ENCODE peak calls at places on chromosomes 3 and 15, in four cellular contexts. S is astrocyte of the spinal cord, P is lower leg skin, M is thyroid gland. Z is an unnamed sample.

GRCh38 chr3:191382661-191383060 is 52.3 kb upstream of the UTS2B start:
- DNase-seq in S (no peak), P (no peak), M (no peak), Z (no peak)

GRCh38 chr3:67289626-67290025 is 291.5 kb downstream of the KBTBD8 start:
- DNase-seq in S (no peak), P (no peak), M (no peak), Z (no peak)

GRCh38 chr3:64157150-64158035 is 67.9 kb downstream of the PRICKLE2 start:
- DNase-seq in S (no peak), P (no peak), M (no peak), Z (no peak)

GRCh38 chr3:23817508-23818223 is 11.9 kb downstream of the UBE2E1 start:
- DNase-seq in S (no peak), P (no peak), M (no peak), Z (no peak)

GRCh38 chr3:190586631-190587000 is 72.7 kb downstream of the IL1RAP start:
- DNase-seq in S (peak), P (no peak), M (no peak), Z (peak)

GRCh38 chr3:132573657-132574260 is 23.3 kb upstream of the ACKR4 start:
- DNase-seq in S (no peak), P (peak), M (no peak), Z (no peak)

GRCh38 chr15:73190189-73190601 is 137.9 kb downstream of the NEO1 start:
- DNase-seq in S (peak), P (no peak), M (no peak), Z (peak)

GRCh38 chr15:77689821-77690220 is 57.1 kb upstream of the LINGO1 start:
- DNase-seq in S (no peak), P (no peak), M (no peak), Z (no peak)

GRCh38 chr3:98817546-98817945 is 54.4 kb downstream of the ST3GAL6 start:
- DNase-seq in S (peak), P (no peak), M (no peak), Z (peak)

DNA sequence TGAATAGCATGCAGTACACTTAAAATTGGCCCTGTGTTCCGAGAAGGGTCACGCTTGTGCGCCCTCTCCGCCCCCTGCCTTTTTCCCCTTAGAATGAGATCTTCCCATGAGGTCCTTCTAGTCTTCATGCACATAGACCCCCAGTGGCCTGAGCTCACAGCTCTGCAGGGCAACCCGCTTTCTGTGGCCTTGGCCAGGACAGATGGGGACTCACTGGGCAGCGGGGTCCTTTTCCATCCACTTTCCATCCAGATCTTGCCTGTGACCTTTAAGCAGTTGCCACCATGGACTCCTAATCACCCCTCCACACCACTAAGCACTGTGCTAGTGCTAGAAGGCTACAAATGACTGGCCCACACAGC is 244.4 kb downstream of the UACA start:
- DNase-seq in S (no peak), P (no peak), M (no peak), Z (no peak)
- H3K4me3 ChIP-seq in S (no peak), P (no peak), M (no peak), Z (no peak)

DNA sequence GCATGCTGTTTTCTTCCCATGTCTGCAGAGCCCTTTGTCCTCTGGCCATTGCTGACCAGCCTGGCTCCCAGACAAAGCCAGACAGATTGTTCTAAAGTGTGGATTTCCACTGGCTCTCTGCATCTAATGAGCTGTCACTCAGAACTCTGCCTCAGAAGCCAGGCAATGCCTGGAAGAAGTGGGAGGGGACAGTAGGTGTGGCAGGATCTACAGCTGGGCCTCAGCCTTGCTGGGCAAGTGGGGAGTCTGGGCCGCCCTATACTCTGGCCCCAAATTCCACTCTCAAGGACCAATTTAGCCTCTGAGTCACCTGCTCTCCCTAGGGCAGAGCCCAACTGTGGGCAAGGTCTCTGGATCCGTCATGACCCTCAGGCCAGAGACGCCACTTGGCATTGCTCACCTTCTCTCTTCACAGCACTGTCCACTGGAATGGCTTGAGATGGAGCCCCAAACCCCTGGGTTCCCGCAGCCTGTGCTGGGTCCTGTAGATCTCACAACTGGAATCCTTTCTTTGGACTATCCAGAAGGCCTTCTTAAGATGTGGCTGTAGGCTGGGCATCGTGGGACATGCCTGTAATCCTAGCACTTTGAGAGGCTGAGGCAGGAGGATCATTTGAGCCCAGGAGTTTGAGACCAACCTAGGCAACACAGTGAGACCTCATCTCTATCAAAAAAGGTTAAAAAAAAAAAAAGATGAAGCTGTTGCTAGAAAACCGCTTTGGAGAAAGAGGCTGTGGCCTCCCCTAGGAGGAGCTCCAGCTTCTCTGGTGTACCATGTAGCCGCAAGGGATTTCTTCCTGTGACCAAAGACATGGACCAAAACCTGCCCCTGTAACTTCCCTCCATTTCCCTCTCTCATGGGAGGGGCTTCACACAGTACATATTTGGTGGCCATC is 23.6 kb upstream of the BUB1B start:
- DNase-seq in S (no peak), P (no peak), M (no peak), Z (no peak)
- TF ChIP-seq CTCF in S (no peak), P (no peak), M (no peak), Z (no peak)

GRCh38 chr3:71978150-71978721 is 193.3 kb upstream of the PROK2 start:
- DNase-seq in S (no peak), P (no peak), M (no peak), Z (no peak)
- H3K4me3 ChIP-seq in S (no peak), P (no peak), M (no peak), Z (no peak)

DNA sequence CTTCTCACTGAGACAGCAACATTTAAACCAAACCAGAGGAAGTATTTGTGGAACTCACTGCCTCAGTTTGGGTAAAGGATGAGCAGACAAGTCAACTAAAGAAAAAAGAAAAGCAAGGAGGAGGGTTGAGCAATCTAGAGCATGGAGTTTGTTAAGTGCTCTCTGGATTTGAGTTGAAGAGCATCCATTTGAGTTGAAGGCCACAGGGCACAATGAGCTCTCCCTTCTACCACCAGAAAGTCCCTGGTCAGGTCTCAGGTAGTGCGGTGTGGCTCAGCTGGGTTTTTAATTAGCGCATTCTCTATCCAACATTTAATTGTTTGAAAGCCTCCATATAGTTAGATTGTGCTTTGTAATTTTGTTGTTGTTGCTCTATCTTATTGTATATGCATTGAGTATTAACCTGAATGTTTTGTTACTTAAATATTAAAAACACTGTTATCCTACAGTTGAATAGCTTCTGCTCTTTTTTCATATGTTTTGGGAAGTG is 23.3 kb downstream of the CLDN18 start:
- DNase-seq in S (no peak), P (no peak), M (no peak), Z (no peak)
- TF ChIP-seq CTCF in S (no peak), P (no peak), M (no peak), Z (no peak)

GRCh38 chr15:40436892-40437753 is 3.6 kb upstream of the BAHD1 start:
- DNase-seq in S (no peak), P (no peak), M (no peak), Z (no peak)
- H3K4me3 ChIP-seq in S (no peak), P (no peak), M (no peak), Z (peak)

DNA sequence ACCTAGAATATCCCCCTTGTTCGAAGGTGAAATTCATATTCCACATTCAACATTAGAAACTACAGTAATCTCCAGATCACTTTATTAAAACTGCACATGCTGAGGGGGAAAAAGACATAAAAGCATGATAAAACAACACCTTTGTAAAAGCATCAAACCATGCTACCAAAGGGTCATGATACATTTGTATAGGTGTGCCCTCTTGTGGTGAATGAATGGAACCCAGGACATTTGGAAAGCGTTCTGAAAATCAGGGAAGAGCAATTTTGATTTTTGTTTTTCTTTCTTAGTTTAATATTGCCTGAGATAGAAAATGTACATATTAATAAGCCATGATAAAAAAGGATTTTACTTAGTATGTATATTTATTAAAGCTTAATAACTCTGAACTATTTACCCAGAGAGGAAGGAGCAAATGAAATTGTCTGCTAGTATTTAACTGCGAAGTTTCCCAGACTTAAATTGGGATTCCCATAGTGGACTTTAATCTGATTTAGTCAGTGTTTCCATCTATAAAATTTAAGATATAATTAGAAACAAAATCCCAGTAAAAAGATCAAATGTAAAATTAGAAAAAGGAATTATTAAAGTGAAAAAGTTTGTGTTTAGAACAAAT is 105.8 kb upstream of the ARL6 start:
- DNase-seq in S (peak), P (no peak), M (no peak), Z (peak)
- TF ChIP-seq CTCF in S (peak), P (no peak), M (peak), Z (peak)

GRCh38 chr3:14561051-14561634 is 21.0 kb upstream of the GRIP2 start:
- DNase-seq in S (peak), P (no peak), M (no peak), Z (peak)
- H3K4me3 ChIP-seq in S (no peak), P (no peak), M (no peak), Z (no peak)

DNA sequence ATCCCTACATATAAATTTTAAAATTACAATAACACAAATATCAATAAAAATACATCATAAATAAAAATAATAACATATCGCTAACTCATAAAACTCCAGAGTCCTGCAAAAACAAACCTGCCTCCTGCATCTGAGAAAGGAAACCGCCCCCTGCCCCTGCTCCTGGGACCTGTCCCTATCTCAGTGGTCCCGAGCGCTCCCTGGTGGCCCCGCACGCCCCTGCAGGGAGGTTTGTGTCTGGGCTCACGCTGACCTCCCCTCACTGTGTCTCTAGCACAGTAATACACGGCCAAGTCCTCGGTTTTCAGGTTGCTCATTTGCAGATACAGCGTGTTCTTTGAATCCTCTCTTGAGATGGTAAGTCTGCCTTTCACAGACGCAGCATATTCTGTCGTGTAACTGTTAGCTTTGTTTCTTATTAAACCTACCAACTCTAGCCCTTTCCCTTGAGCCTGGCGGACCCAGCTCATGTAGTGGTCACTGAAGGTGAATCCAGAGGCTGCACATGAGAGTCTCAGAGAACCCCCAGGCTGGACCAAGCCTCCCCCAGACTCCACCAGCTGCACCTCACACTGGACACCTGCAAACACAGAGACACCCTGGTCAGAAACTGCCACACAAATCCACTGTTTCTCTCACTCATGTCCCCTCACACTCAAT is 554.1 kb downstream of the GOLGA6L6 start:
- DNase-seq in S (no peak), P (no peak), M (no peak), Z (no peak)
- TF ChIP-seq CTCF in S (no peak), P (no peak), M (no peak), Z (no peak)

GRCh38 chr3:122021037-122021436 is 1.0 kb downstream of the ILDR1 start:
- DNase-seq in S (no peak), P (no peak), M (no peak), Z (no peak)
- H3K4me3 ChIP-seq in S (no peak), P (no peak), M (peak), Z (no peak)

Z was measured in choroid plexus epithelial cell.